ENCODE peak calls at places on chromosomes 5 and 9, in six cellular contexts. One of them, this sample, is unnamed.

GRCh38 chr5:17248999-17249634 is 31.7 kb downstream of the BASP1 start:
- DNase-seq in HepG2: no peak
- DNase-seq in H1: peak
- DNase-seq in GM12892: no peak
- DNase-seq in K562: no peak
- DNase-seq in GM12878: no peak
- DNase-seq in this sample: no peak

GRCh38 chr9:78668148-78668825 is 371.4 kb downstream of the PSAT1 start:
- DNase-seq in HepG2: no peak
- DNase-seq in K562: no peak
- DNase-seq in H1: no peak
- DNase-seq in GM12892: no peak
- DNase-seq in GM12878: no peak
- DNase-seq in this sample: no peak

GRCh38 chr9:95150903-95151302 is 166.6 kb downstream of the FANCC start:
- DNase-seq in GM12892: no peak
- DNase-seq in H1: no peak
- DNase-seq in K562: no peak
- DNase-seq in GM12878: no peak
- DNase-seq in HepG2: no peak
- DNase-seq in this sample: no peak

GRCh38 chr9:6909186-6909585 is 151.4 kb downstream of the KDM4C start:
- DNase-seq in K562: no peak
- DNase-seq in GM12892: no peak
- DNase-seq in H1: no peak
- DNase-seq in HepG2: no peak
- DNase-seq in GM12878: no peak
- DNase-seq in this sample: no peak

GRCh38 chr5:35152733-35153132 is 77.6 kb downstream of the PRLR start:
- DNase-seq in GM12892: no peak
- DNase-seq in H1: no peak
- DNase-seq in GM12878: no peak
- DNase-seq in HepG2: no peak
- DNase-seq in K562: no peak
- DNase-seq in this sample: no peak

GRCh38 chr5:129963359-129963758 is 59.1 kb downstream of the CHSY3 start:
- DNase-seq in H1: no peak
- DNase-seq in GM12892: no peak
- DNase-seq in GM12878: no peak
- DNase-seq in K562: no peak
- DNase-seq in HepG2: no peak
- DNase-seq in this sample: no peak

GRCh38 chr9:70250221-70250620 is 8.6 kb upstream of the SMC5 start:
- DNase-seq in GM12892: no peak
- DNase-seq in HepG2: no peak
- DNase-seq in GM12878: no peak
- DNase-seq in K562: no peak
- DNase-seq in H1: no peak
- DNase-seq in this sample: no peak

GRCh38 chr9:128636024-128636390 is 20.6 kb downstream of the DYNC2I2 start:
- DNase-seq in K562: no peak
- DNase-seq in HepG2: peak
- DNase-seq in GM12878: no peak
- DNase-seq in GM12892: no peak
- DNase-seq in H1: peak
- DNase-seq in this sample: no peak

GRCh38 chr5:135227064-135228022 is 171.7 kb downstream of the MACROH2A1 start:
- DNase-seq in GM12878: no peak
- DNase-seq in H1: no peak
- DNase-seq in K562: no peak
- DNase-seq in GM12892: no peak
- DNase-seq in HepG2: peak
- DNase-seq in this sample: no peak

GRCh38 chr9:69936427-69936826 is 107.2 kb upstream of the MAMDC2 start:
- DNase-seq in H1: no peak
- DNase-seq in HepG2: no peak
- DNase-seq in K562: peak
- DNase-seq in GM12892: no peak
- DNase-seq in GM12878: no peak
- DNase-seq in this sample: no peak

GRCh38 chr5:149240354-149240998 is 31.2 kb upstream of the AFAP1L1 start:
- DNase-seq in GM12892: no peak
- DNase-seq in HepG2: no peak
- DNase-seq in H1: no peak
- DNase-seq in GM12878: no peak
- DNase-seq in K562: peak
- DNase-seq in this sample: no peak

GRCh38 chr9:91211919-91212318 is 149.8 kb downstream of the AUH start:
- DNase-seq in K562: no peak
- DNase-seq in HepG2: peak
- DNase-seq in GM12892: no peak
- DNase-seq in H1: no peak
- DNase-seq in GM12878: no peak
- DNase-seq in this sample: no peak
- TF ChIP-seq POLR2A in K562: no peak
- TF ChIP-seq POLR2A in HepG2: peak
- TF ChIP-seq POLR2A in GM12892: no peak
- TF ChIP-seq POLR2A in H1: no peak
- TF ChIP-seq POLR2A in GM12878: no peak
- TF ChIP-seq POLR2A in this sample: no peak

GRCh38 chr9:109968332-109968657 is 188.3 kb downstream of the PALM2AKAP2 start:
- DNase-seq in H1: no peak
- DNase-seq in HepG2: no peak
- DNase-seq in K562: no peak
- DNase-seq in GM12892: no peak
- DNase-seq in GM12878: peak
- DNase-seq in this sample: no peak

GRCh38 chr9:109966643-109967368 is 186.8 kb downstream of the PALM2AKAP2 start:
- DNase-seq in GM12878: no peak
- DNase-seq in HepG2: no peak
- DNase-seq in H1: no peak
- DNase-seq in GM12892: no peak
- DNase-seq in K562: no peak
- DNase-seq in this sample: no peak

GRCh38 chr9:109967651-109968331 is 187.8 kb downstream of the PALM2AKAP2 start:
- DNase-seq in GM12892: no peak
- DNase-seq in HepG2: no peak
- DNase-seq in GM12878: peak
- DNase-seq in H1: no peak
- DNase-seq in K562: no peak
- DNase-seq in this sample: no peak

GRCh38 chr9:109969559-109970237 is 189.7 kb downstream of the PALM2AKAP2 start:
- DNase-seq in H1: no peak
- DNase-seq in K562: no peak
- DNase-seq in HepG2: no peak
- DNase-seq in GM12892: no peak
- DNase-seq in GM12878: no peak
- DNase-seq in this sample: no peak

DNA sequence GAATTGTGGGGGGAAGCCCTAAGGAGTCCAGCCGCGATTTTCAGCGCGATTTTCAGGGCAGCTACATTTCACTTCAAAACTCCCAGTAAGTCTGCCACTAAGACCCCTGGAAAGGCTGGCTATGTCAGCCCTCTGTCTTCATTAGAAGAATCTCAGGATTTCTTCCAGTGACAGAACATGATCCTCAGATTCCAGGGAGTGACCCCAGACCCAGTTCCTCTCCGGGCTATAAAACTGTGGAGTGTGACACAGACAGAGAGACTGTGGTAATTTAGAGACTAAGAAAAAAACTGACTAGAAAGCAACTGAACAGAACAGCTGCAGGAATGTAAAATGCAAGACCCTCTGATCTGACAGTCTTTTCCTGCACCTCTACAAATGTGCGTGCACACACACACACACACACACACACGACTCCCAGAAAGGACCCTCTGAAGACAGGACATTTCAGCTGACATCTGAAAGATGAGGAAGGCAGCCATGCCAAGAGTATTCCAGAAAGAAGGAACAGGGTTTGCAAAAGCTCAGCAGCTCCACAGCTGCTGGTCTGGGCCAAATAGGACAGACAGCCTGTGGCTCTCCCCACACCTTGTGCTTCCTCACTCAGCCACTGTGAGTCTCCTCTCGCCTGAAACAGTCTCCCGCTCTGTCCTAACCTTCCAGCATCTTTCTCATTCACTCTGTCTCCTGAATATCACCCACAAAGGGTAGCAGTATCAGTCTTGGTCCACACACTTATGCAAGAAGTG is 188.9 kb downstream of the PALM2AKAP2 start:
- DNase-seq in K562: no peak
- DNase-seq in H1: peak
- DNase-seq in GM12878: no peak
- DNase-seq in GM12892: no peak
- DNase-seq in HepG2: peak
- DNase-seq in this sample: no peak
- TF ChIP-seq TAF1 in K562: no peak
- TF ChIP-seq TAF1 in H1: no peak
- TF ChIP-seq TAF1 in GM12878: no peak
- TF ChIP-seq TAF1 in GM12892: no peak
- TF ChIP-seq TAF1 in HepG2: no peak
- TF ChIP-seq TAF1 in this sample: no peak

GRCh38 chr9:34635556-34635955 is 2.0 kb downstream of the SIGMAR1 start:
- DNase-seq in HepG2: no peak
- DNase-seq in K562: no peak
- DNase-seq in H1: no peak
- DNase-seq in GM12892: no peak
- DNase-seq in GM12878: no peak
- DNase-seq in this sample: no peak

GRCh38 chr9:34636791-34637355 is 714 bp downstream of the SIGMAR1 start:
- DNase-seq in GM12878: no peak
- DNase-seq in HepG2: no peak
- DNase-seq in H1: no peak
- DNase-seq in K562: peak
- DNase-seq in GM12892: no peak
- DNase-seq in this sample: no peak

GRCh38 chr9:34638138-34638445 is 505 bp upstream of the SIGMAR1 start:
- DNase-seq in GM12878: no peak
- DNase-seq in H1: peak
- DNase-seq in GM12892: no peak
- DNase-seq in HepG2: no peak
- DNase-seq in K562: no peak
- DNase-seq in this sample: no peak

GRCh38 chr9:34634551-34634945 is 3.0 kb downstream of the SIGMAR1 start:
- DNase-seq in GM12878: no peak
- DNase-seq in GM12892: no peak
- DNase-seq in K562: no peak
- DNase-seq in H1: no peak
- DNase-seq in HepG2: no peak
- DNase-seq in this sample: no peak

DNA sequence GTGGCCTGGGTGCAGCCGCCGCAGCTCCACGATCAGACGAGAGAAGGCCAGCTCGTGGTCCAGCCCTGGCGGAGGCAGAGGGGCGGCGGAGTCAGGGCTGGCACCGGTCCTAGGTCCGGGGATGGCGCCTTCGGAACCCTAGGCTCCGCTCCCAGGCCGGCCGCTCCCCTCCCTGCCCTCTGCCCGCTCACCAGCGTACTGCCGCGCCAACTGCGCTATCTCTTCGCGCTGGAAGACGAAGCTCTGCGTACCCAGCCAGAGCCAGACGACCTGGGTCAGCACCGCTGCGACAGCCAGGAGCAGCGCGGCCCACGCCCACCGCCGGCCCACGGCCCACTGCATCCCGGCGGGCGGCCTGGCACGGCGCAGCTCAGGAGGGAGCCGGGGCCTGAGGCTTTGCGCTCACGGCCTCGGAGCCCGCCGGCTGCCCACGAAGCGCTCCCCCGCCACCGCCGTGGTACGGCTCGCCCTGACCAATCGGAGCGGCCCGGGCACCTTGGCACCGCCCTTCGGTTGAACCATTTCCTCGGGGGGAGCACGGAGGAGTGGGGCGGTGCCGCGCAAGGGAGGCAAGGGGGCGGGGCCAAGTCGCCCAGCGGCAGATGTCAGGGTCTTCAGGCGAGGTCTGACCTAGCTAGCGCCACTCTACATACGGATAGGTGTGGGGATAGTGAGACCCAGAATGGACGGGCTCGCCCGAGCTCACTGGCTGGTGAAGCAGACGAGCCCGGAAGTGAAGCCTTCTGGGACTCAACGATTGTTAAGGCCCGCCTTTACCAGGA is at the start of gene SIGMAR1:
- DNase-seq in GM12892: peak
- DNase-seq in K562: peak
- DNase-seq in GM12878: peak
- DNase-seq in H1: peak
- DNase-seq in HepG2: peak
- DNase-seq in this sample: peak
- TF ChIP-seq POLR2A in GM12892: peak
- TF ChIP-seq POLR2A in K562: peak
- TF ChIP-seq POLR2A in GM12878: peak
- TF ChIP-seq POLR2A in H1: peak
- TF ChIP-seq POLR2A in HepG2: peak
- TF ChIP-seq POLR2A in this sample: peak

DNA sequence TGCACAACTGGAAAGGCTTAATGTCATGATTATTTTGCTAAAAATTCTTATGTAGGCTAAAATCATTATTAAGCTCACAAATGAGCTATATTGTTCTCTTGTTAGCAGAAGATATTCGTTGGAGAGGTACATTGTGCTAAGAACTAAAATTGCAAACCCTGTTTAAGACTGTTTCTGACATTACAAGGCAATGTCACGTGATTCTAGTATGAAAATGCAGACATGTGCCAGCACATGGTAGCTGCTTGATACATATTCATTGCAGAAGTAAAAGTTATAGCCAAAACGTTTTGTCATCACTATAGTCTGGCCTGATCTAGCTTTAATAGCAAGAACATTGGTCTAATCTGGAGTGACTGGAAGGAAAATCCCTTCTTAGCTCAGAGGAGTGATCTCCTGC is 144.7 kb downstream of the CFAP90 start:
- DNase-seq in GM12892: no peak
- DNase-seq in GM12878: no peak
- DNase-seq in K562: no peak
- DNase-seq in H1: no peak
- DNase-seq in HepG2: no peak
- DNase-seq in this sample: no peak
- TF ChIP-seq TAF1 in GM12892: no peak
- TF ChIP-seq TAF1 in GM12878: no peak
- TF ChIP-seq TAF1 in K562: no peak
- TF ChIP-seq TAF1 in H1: no peak
- TF ChIP-seq TAF1 in HepG2: no peak
- TF ChIP-seq TAF1 in this sample: no peak

DNA sequence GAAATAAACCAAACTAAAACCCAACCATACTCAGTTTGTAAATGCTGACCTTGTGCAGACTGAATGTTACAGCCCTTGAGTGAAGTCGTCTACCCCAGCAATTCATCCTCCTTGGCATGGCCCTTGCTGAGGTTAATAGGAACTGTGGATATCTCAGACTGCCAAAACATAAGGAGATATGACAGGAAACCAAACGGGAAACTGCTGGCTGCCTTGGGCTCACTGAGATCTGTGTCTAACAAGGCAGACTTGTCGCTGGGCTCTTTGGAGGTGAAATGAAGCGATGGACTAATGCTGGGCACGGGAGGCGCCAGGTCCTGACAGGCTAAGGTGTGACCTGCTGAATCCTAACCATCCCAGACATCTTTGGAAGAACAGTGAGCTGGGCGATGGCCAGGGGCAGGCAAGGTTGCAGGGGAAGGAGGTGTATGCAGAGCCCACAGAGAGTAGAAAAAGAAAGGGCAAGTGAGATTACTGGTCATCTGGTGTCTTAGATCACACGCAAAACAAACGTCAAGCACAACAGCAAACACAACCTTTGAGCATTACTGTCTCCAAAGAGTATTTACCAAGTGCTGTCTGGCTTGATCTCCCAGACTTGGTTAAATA is 44.6 kb upstream of the ALDH1A1 start:
- DNase-seq in GM12878: no peak
- DNase-seq in H1: no peak
- DNase-seq in GM12892: no peak
- DNase-seq in K562: peak
- DNase-seq in HepG2: peak
- DNase-seq in this sample: no peak
- TF ChIP-seq POLR2A in GM12878: no peak
- TF ChIP-seq POLR2A in H1: no peak
- TF ChIP-seq POLR2A in GM12892: no peak
- TF ChIP-seq POLR2A in K562: no peak
- TF ChIP-seq POLR2A in HepG2: peak
- TF ChIP-seq POLR2A in this sample: no peak

This sample was measured in GM12891.